ENCODE peak calls at places on chromosomes 2 and 18, in five cellular contexts. O is thoracic aorta; A is CD8-positive, alpha-beta T cell; J is IMR-90; X is choroid plexus epithelial cell. S is an unnamed sample.

GRCh38 chr2:224894356-224894755 is 147.9 kb downstream of the DOCK10 start:
- DNase-seq in J (no peak), O (no peak), A (no peak), X (no peak), S (no peak)

GRCh38 chr18:26190506-26190905 is 35.7 kb upstream of the TAF4B start:
- DNase-seq in A (peak), J (no peak), O (no peak), X (no peak), S (no peak)

GRCh38 chr2:137943035-137943830 is 21.0 kb upstream of the HNMT start:
- DNase-seq in O (no peak), A (no peak), X (no peak), J (no peak), S (no peak)

GRCh38 chr18:60981651-60982050 is 351.6 kb upstream of the CDH20 start:
- DNase-seq in O (no peak), X (no peak), A (no peak), J (no peak), S (no peak)

GRCh38 chr2:216578325-216578724 is 54.9 kb upstream of the IGFBP2 start:
- DNase-seq in X (no peak), A (no peak), J (peak), O (no peak), S (no peak)

GRCh38 chr18:22169889-22170420 is 566 bp downstream of the GATA6 start:
- DNase-seq in A (peak), X (no peak), O (no peak), J (peak), S (no peak)

GRCh38 chr18:39806519-39806918 is 2148.5 kb upstream of the PIK3C3 start:
- DNase-seq in O (no peak), A (no peak), J (no peak), X (peak), S (no peak)

GRCh38 chr2:203532957-203533695 is 2.0 kb downstream of the RAPH1 start:
- DNase-seq in J (peak), O (no peak), A (no peak), X (peak), S (no peak)

GRCh38 chr2:75406138-75406537 is 154.6 kb downstream of the EVA1A start:
- DNase-seq in X (no peak), O (no peak), J (no peak), A (no peak), S (no peak)

GRCh38 chr2:18750662-18751554 is 161.5 kb upstream of the NT5C1B start:
- DNase-seq in O (no peak), J (peak), A (no peak), X (peak), S (no peak)

GRCh38 chr2:134736167-134736885 is 17.5 kb upstream of the TMEM163 start:
- DNase-seq in O (no peak), J (peak), A (no peak), X (peak), S (no peak)

GRCh38 chr18:50950626-50951025 is 17.2 kb upstream of the ELAC1 start:
- DNase-seq in J (no peak), O (no peak), A (no peak), X (no peak), S (no peak)

GRCh38 chr2:28408764-28409599 is 16.3 kb downstream of the FOSL2 start:
- DNase-seq in J (peak), X (peak), O (no peak), A (peak), S (no peak)

GRCh38 chr2:98280376-98281102 is 65.7 kb upstream of the CNGA3 start:
- DNase-seq in O (no peak), X (peak), J (no peak), A (no peak), S (no peak)

GRCh38 chr2:9578475-9579235 is 23.0 kb upstream of the ADAM17 start:
- DNase-seq in X (no peak), A (no peak), J (no peak), O (no peak), S (no peak)

GRCh38 chr2:134124047-134124753 is 129.7 kb upstream of the MGAT5 start:
- DNase-seq in J (peak), X (no peak), A (no peak), O (no peak), S (no peak)

GRCh38 chr2:20959252-20959651 is 84.6 kb downstream of the APOB start:
- DNase-seq in A (no peak), O (no peak), X (no peak), J (no peak), S (no peak)

GRCh38 chr2:199310654-199311275 is 147.0 kb downstream of the SATB2 start:
- DNase-seq in X (no peak), A (no peak), O (no peak), J (no peak), S (no peak)

DNA sequence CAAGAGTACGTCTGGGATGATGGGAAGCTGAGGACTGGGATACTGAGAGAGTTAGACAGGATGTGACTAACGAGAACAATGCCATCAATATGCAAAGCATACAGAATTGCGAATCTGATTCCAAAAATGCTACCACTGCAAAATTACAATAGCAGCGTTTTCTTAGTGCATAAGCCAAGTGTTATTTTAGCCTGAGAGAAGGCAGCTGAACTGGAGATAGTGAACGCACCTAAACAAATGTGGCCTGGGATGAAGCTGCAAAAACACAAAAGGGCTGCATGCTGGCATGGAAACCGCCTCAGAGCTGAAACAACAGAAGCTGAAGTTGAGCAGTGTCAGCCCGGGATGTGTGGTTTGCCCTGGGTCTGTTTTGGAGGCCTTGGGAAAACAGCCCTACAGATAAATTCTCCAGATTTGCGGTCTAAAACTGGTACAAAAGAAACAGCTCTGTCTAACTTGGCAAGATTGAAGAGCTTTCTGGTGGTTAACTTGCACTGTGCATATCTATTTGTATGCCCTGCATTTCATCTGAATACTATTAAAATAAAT is 45.5 kb downstream of the LYPD6 start:
- DNase-seq in O (no peak), X (peak), A (no peak), J (no peak), S (no peak)
- TF ChIP-seq CTCF in O (no peak), X (no peak), A (no peak), J (no peak), S (no peak)

GRCh38 chr2:96145028-96145939 is at the start of gene DUSP2:
- DNase-seq in A (peak), O (peak), J (peak), X (peak), S (peak)

GRCh38 chr2:96144481-96145027 is 686 bp downstream of the DUSP2 start:
- DNase-seq in O (no peak), A (peak), X (no peak), J (no peak), S (no peak)

GRCh38 chr2:96142217-96143113 is 2.8 kb downstream of the DUSP2 start:
- DNase-seq in O (no peak), J (no peak), X (no peak), A (peak), S (no peak)

GRCh38 chr2:96143231-96143847 is 1.9 kb downstream of the DUSP2 start:
- DNase-seq in J (no peak), X (no peak), A (no peak), O (no peak), S (no peak)

GRCh38 chr2:96143848-96144480 is 1.3 kb downstream of the DUSP2 start:
- DNase-seq in J (no peak), A (peak), O (no peak), X (no peak), S (no peak)
- TF ChIP-seq CTCF in J (no peak), A (no peak), O (no peak), X (peak), S (no peak)

GRCh38 chr18:48801728-48802542 is 148.8 kb downstream of the SMAD7 start:
- DNase-seq in O (no peak), X (no peak), A (no peak), J (no peak), S (peak)
- TF ChIP-seq CTCF in O (no peak), X (no peak), A (no peak), J (no peak), S (no peak)

GRCh38 chr2:184367211-184367610 is 231.1 kb upstream of the ZNF804A start:
- DNase-seq in J (no peak), X (no peak), O (no peak), A (no peak), S (no peak)

GRCh38 chr2:184359379-184359778 is 238.9 kb upstream of the ZNF804A start:
- DNase-seq in X (no peak), O (no peak), A (no peak), J (no peak), S (no peak)

GRCh38 chr2:184363213-184363612 is 235.1 kb upstream of the ZNF804A start:
- DNase-seq in X (no peak), J (no peak), O (no peak), A (no peak), S (no peak)
- TF ChIP-seq CTCF in X (no peak), J (no peak), O (no peak), A (no peak), S (no peak)